ENCODE peak calls at places on chromosomes 5 and 9, in five cellular contexts. W is breast epithelium; V is A673; E is H4; Q is activated CD4-positive, alpha-beta T cell treated with anti-CD3 and anti-CD28 coated beads, Interleukin-2, amount 50 U/mL, for 1 hour. P is an unnamed sample.

GRCh38 chr5:79963261-79963977 is 27.6 kb downstream of the MTX3 start:
- DNase-seq in W (no peak), V (no peak), E (no peak), Q (no peak), P (peak)

GRCh38 chr5:56633950-56634349 is 181.4 kb upstream of the MAP3K1 start:
- DNase-seq in W (no peak), V (no peak), E (no peak), Q (no peak), P (no peak)

GRCh38 chr9:77085416-77085815 is 66.0 kb downstream of the FOXB2 start:
- DNase-seq in W (no peak), V (no peak), E (no peak), Q (no peak), P (no peak)

GRCh38 chr5:81854485-81854884 is 103.6 kb upstream of the SSBP2 start:
- DNase-seq in W (no peak), V (peak), E (no peak), Q (no peak), P (no peak)

GRCh38 chr5:116536279-116537161 is 38.1 kb downstream of the SEMA6A start:
- DNase-seq in W (no peak), V (no peak), E (no peak), Q (no peak), P (no peak)

GRCh38 chr5:149881069-149881622 is 63.4 kb downstream of the PDE6A start:
- DNase-seq in W (no peak), V (no peak), E (no peak), Q (no peak), P (no peak)

GRCh38 chr5:124056326-124057160 is 544.6 kb downstream of the CSNK1G3 start:
- DNase-seq in W (no peak), V (no peak), E (no peak), Q (no peak), P (no peak)

GRCh38 chr5:126888180-126888579 is 111.2 kb downstream of the LMNB1 start:
- DNase-seq in W (no peak), V (peak), E (no peak), Q (no peak), P (no peak)

GRCh38 chr5:110441035-110441434 is 285.4 kb downstream of the TMEM232 start:
- DNase-seq in W (no peak), V (peak), E (peak), Q (no peak), P (no peak)

GRCh38 chr5:113170707-113171106 is 194.1 kb downstream of the DCP2 start:
- DNase-seq in W (no peak), V (no peak), E (no peak), Q (no peak), P (no peak)

GRCh38 chr5:158117467-158118165 is 258.7 kb upstream of the CLINT1 start:
- DNase-seq in W (no peak), V (no peak), E (no peak), Q (no peak), P (no peak)

GRCh38 chr5:116650544-116650943 is 75.9 kb upstream of the SEMA6A start:
- DNase-seq in W (peak), V (no peak), E (no peak), Q (no peak), P (no peak)

GRCh38 chr5:136064510-136064909 is 35.7 kb downstream of the TGFBI start:
- DNase-seq in W (no peak), V (no peak), E (no peak), Q (no peak), P (no peak)

GRCh38 chr9:93346240-93347112 is 105.0 kb upstream of the FAM120A start:
- DNase-seq in W (no peak), V (no peak), E (no peak), Q (no peak), P (no peak)

GRCh38 chr5:16152601-16153568 is 26.7 kb downstream of the MARCHF11 start:
- DNase-seq in W (no peak), V (no peak), E (no peak), Q (no peak), P (no peak)

GRCh38 chr9:68751556-68751955 is 46.5 kb downstream of the PIP5K1B start:
- DNase-seq in W (no peak), V (no peak), E (no peak), Q (no peak), P (no peak)

GRCh38 chr9:75891277-75892167 is 1.0 kb downstream of the PCSK5 start:
- DNase-seq in W (no peak), V (peak), E (peak), Q (peak), P (peak)

GRCh38 chr5:158174918-158175663 is 316.1 kb upstream of the CLINT1 start:
- DNase-seq in W (peak), V (peak), E (peak), Q (peak), P (peak)

GRCh38 chr9:32825203-32825602 is 41.9 kb downstream of the TMEM215 start:
- DNase-seq in W (no peak), V (no peak), E (no peak), Q (no peak), P (no peak)

GRCh38 chr9:135478858-135479468 is 619 bp upstream of the PPP1R26 start:
- DNase-seq in W (peak), V (peak), E (peak), Q (no peak), P (no peak)